ENCODE peak calls at places on chromosomes 2 and 18, in four cellular contexts. One of them, this sample, is unnamed.

GRCh38 chr18:42614619-42615293 is 500.7 kb downstream of the RIT2 start:
- DNase-seq in transverse colon: no peak
- DNase-seq in uterus: no peak
- DNase-seq in CD8-positive, alpha-beta memory T cell: no peak
- DNase-seq in this sample: no peak

GRCh38 chr18:46856975-46857374 is 60.3 kb downstream of the PIAS2 start:
- DNase-seq in transverse colon: no peak
- DNase-seq in uterus: no peak
- DNase-seq in CD8-positive, alpha-beta memory T cell: no peak
- DNase-seq in this sample: no peak

GRCh38 chr18:74476154-74476553 is 19.0 kb upstream of the DIPK1C start:
- DNase-seq in uterus: peak; percentile 25
- DNase-seq in transverse colon: no peak
- DNase-seq in CD8-positive, alpha-beta memory T cell: no peak
- DNase-seq in this sample: no peak

GRCh38 chr2:189370719-189371118 is 70.6 kb upstream of the WDR75 start:
- DNase-seq in CD8-positive, alpha-beta memory T cell: no peak
- DNase-seq in transverse colon: no peak
- DNase-seq in uterus: no peak
- DNase-seq in this sample: no peak

GRCh38 chr18:8982416-8983183 is 119.9 kb upstream of the NDUFV2 start:
- DNase-seq in CD8-positive, alpha-beta memory T cell: no peak
- DNase-seq in uterus: no peak
- DNase-seq in transverse colon: peak; percentile 30
- DNase-seq in this sample: peak; percentile 73

GRCh38 chr2:21451418-21451817 is 327.6 kb downstream of the TDRD15 start:
- DNase-seq in uterus: no peak
- DNase-seq in CD8-positive, alpha-beta memory T cell: no peak
- DNase-seq in transverse colon: no peak
- DNase-seq in this sample: no peak

GRCh38 chr2:135650721-135651120 is 90.9 kb upstream of the UBXN4 start:
- DNase-seq in uterus: no peak
- DNase-seq in transverse colon: no peak
- DNase-seq in CD8-positive, alpha-beta memory T cell: no peak
- DNase-seq in this sample: no peak

GRCh38 chr2:28089486-28089885 is 199.0 kb downstream of the BABAM2 start:
- DNase-seq in CD8-positive, alpha-beta memory T cell: no peak
- DNase-seq in transverse colon: no peak
- DNase-seq in uterus: no peak
- DNase-seq in this sample: no peak

GRCh38 chr2:7634370-7634769 is 717.2 kb downstream of the RNF144A start:
- DNase-seq in uterus: no peak
- DNase-seq in CD8-positive, alpha-beta memory T cell: no peak
- DNase-seq in transverse colon: no peak
- DNase-seq in this sample: no peak

GRCh38 chr2:196169521-196169920 is 1.9 kb downstream of the STK17B start:
- DNase-seq in uterus: no peak
- DNase-seq in CD8-positive, alpha-beta memory T cell: no peak
- DNase-seq in transverse colon: no peak
- DNase-seq in this sample: no peak

GRCh38 chr2:76469066-76469465 is 758.4 kb upstream of the GCFC2 start:
- DNase-seq in uterus: no peak
- DNase-seq in transverse colon: no peak
- DNase-seq in CD8-positive, alpha-beta memory T cell: no peak
- DNase-seq in this sample: no peak

GRCh38 chr2:52405958-52406357 is 1361.6 kb upstream of the CHAC2 start:
- DNase-seq in transverse colon: no peak
- DNase-seq in uterus: no peak
- DNase-seq in CD8-positive, alpha-beta memory T cell: no peak
- DNase-seq in this sample: no peak

GRCh38 chr2:10930731-10931516 is 19.2 kb downstream of the KCNF1 start:
- DNase-seq in transverse colon: no peak
- DNase-seq in uterus: no peak
- DNase-seq in CD8-positive, alpha-beta memory T cell: no peak
- DNase-seq in this sample: no peak

GRCh38 chr18:51028201-51028805 is 1.7 kb upstream of the SMAD4 start:
- DNase-seq in transverse colon: peak; percentile 49
- DNase-seq in uterus: no peak
- DNase-seq in CD8-positive, alpha-beta memory T cell: no peak
- DNase-seq in this sample: no peak

GRCh38 chr2:201040867-201041628 is 30.4 kb downstream of the HYCC2 start:
- DNase-seq in CD8-positive, alpha-beta memory T cell: no peak
- DNase-seq in transverse colon: no peak
- DNase-seq in uterus: no peak
- DNase-seq in this sample: no peak

GRCh38 chr18:38481576-38481975 is 916.0 kb upstream of the CELF4 start:
- DNase-seq in CD8-positive, alpha-beta memory T cell: no peak
- DNase-seq in transverse colon: no peak
- DNase-seq in uterus: no peak
- DNase-seq in this sample: no peak

GRCh38 chr18:13269599-13270011 is 51.0 kb downstream of the LDLRAD4 start:
- DNase-seq in uterus: peak; percentile 46
- DNase-seq in CD8-positive, alpha-beta memory T cell: no peak
- DNase-seq in transverse colon: peak; percentile 31
- DNase-seq in this sample: no peak

GRCh38 chr2:128520340-128520739 is 201.7 kb upstream of the HS6ST1 start:
- DNase-seq in transverse colon: no peak
- DNase-seq in CD8-positive, alpha-beta memory T cell: no peak
- DNase-seq in uterus: no peak
- DNase-seq in this sample: no peak

GRCh38 chr2:19942199-19942598 is 40.4 kb upstream of the TTC32 start:
- DNase-seq in uterus: no peak
- DNase-seq in CD8-positive, alpha-beta memory T cell: no peak
- DNase-seq in transverse colon: no peak
- DNase-seq in this sample: no peak

GRCh38 chr2:41910126-41910525 is 137.7 kb upstream of the PKDCC start:
- DNase-seq in CD8-positive, alpha-beta memory T cell: no peak
- DNase-seq in transverse colon: no peak
- DNase-seq in uterus: no peak
- DNase-seq in this sample: no peak

GRCh38 chr18:12744103-12744502 is 41.3 kb downstream of the PSMG2 start:
- DNase-seq in transverse colon: no peak
- DNase-seq in uterus: no peak
- DNase-seq in CD8-positive, alpha-beta memory T cell: no peak
- DNase-seq in this sample: no peak

GRCh38 chr2:165406053-165406628 is 63.4 kb upstream of the CSRNP3 start:
- DNase-seq in uterus: no peak
- DNase-seq in transverse colon: no peak
- DNase-seq in CD8-positive, alpha-beta memory T cell: no peak
- DNase-seq in this sample: no peak

GRCh38 chr18:28045176-28045810 is 131.6 kb downstream of the CDH2 start:
- DNase-seq in CD8-positive, alpha-beta memory T cell: no peak
- DNase-seq in uterus: no peak
- DNase-seq in transverse colon: no peak
- DNase-seq in this sample: no peak

GRCh38 chr2:177021686-177022085 is 190.9 kb upstream of the HNRNPA3 start:
- DNase-seq in uterus: no peak
- DNase-seq in transverse colon: no peak
- DNase-seq in CD8-positive, alpha-beta memory T cell: no peak
- DNase-seq in this sample: no peak

GRCh38 chr2:73101626-73102256 is 11.0 kb downstream of the RAB11FIP5 start:
- DNase-seq in uterus: no peak
- DNase-seq in transverse colon: no peak
- DNase-seq in CD8-positive, alpha-beta memory T cell: no peak
- DNase-seq in this sample: no peak

GRCh38 chr18:54119524-54120019 is 104.9 kb downstream of the MBD2 start:
- DNase-seq in transverse colon: no peak
- DNase-seq in uterus: no peak
- DNase-seq in CD8-positive, alpha-beta memory T cell: no peak
- DNase-seq in this sample: no peak

GRCh38 chr2:157480182-157480961 is 36.5 kb upstream of the CYTIP start:
- DNase-seq in uterus: no peak
- DNase-seq in CD8-positive, alpha-beta memory T cell: no peak
- DNase-seq in transverse colon: peak; percentile 21
- DNase-seq in this sample: peak; percentile 20

GRCh38 chr2:105887246-105887645 is 142.5 kb downstream of the NCK2 start:
- DNase-seq in uterus: no peak
- DNase-seq in transverse colon: no peak
- DNase-seq in CD8-positive, alpha-beta memory T cell: no peak
- DNase-seq in this sample: no peak

GRCh38 chr2:230060672-230061293 is 7.9 kb downstream of the SLC16A14 start:
- DNase-seq in CD8-positive, alpha-beta memory T cell: no peak
- DNase-seq in uterus: no peak
- DNase-seq in transverse colon: no peak
- DNase-seq in this sample: no peak

GRCh38 chr2:69054431-69054830 is 41.5 kb downstream of the ANTXR1 start:
- DNase-seq in CD8-positive, alpha-beta memory T cell: no peak
- DNase-seq in uterus: no peak
- DNase-seq in transverse colon: no peak
- DNase-seq in this sample: no peak

GRCh38 chr2:224909885-224910517 is 132.3 kb downstream of the DOCK10 start:
- DNase-seq in uterus: peak; percentile 25
- DNase-seq in transverse colon: no peak
- DNase-seq in CD8-positive, alpha-beta memory T cell: no peak
- DNase-seq in this sample: no peak

GRCh38 chr18:79611040-79611681 is 68.4 kb upstream of the CTDP1 start:
- DNase-seq in uterus: peak; percentile 28
- DNase-seq in transverse colon: no peak
- DNase-seq in CD8-positive, alpha-beta memory T cell: no peak
- DNase-seq in this sample: peak; percentile 31

GRCh38 chr2:236633764-236634163 is 64.1 kb downstream of the ACKR3 start:
- DNase-seq in transverse colon: no peak
- DNase-seq in uterus: no peak
- DNase-seq in CD8-positive, alpha-beta memory T cell: no peak
- DNase-seq in this sample: no peak

GRCh38 chr2:36397728-36398413 is 42.3 kb downstream of the CRIM1 start:
- DNase-seq in CD8-positive, alpha-beta memory T cell: no peak
- DNase-seq in transverse colon: peak; percentile 76
- DNase-seq in uterus: no peak
- DNase-seq in this sample: no peak

GRCh38 chr2:48829036-48829435 is 73.5 kb upstream of the LHCGR start:
- DNase-seq in transverse colon: no peak
- DNase-seq in uterus: no peak
- DNase-seq in CD8-positive, alpha-beta memory T cell: no peak
- DNase-seq in this sample: no peak
- H3K9me3 ChIP-seq in transverse colon: no peaks in the 10 kb centered on the region
- H3K9me3 ChIP-seq in uterus: no peaks in the 10 kb centered on the region
- H3K9me3 ChIP-seq in CD8-positive, alpha-beta memory T cell: no peaks in the 10 kb centered on the region
- H3K9me3 ChIP-seq in this sample: no peaks in the 10 kb centered on the region

GRCh38 chr2:238172439-238172838 is 13.7 kb downstream of the ERFE start:
- DNase-seq in CD8-positive, alpha-beta memory T cell: no peak
- DNase-seq in uterus: no peak
- DNase-seq in transverse colon: no peak
- DNase-seq in this sample: no peak
- H3K36me3 ChIP-seq in CD8-positive, alpha-beta memory T cell: peaks cover 50% of the 10 kb centered on the region
- H3K36me3 ChIP-seq in uterus: no peaks in the 10 kb centered on the region
- H3K36me3 ChIP-seq in transverse colon: no peaks in the 10 kb centered on the region
- H3K36me3 ChIP-seq in this sample: no peaks in the 10 kb centered on the region

DNA sequence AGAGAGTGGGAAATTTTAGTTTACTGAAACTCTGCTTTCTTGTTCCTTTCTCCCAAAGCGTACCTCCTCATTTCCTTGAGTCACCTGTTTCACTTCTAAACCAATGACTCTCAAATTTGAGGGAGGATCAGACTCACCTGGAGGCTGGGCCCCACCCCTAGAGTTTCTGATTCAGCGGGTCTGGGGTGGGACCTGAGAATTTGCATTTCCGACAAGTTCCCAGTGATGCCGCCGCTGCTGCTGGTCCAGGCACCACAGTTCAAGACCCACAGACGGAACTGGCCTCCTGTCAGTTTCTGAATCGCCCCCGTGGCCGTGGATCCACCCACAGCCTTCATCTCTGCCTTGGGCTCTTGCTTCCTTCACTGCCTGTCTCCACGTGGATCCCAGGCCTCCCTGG is 44.9 kb upstream of the PELI1 start:
- DNase-seq in CD8-positive, alpha-beta memory T cell: no peak
- DNase-seq in uterus: no peak
- DNase-seq in transverse colon: peak; percentile 25
- DNase-seq in this sample: peak; percentile 47
- H3K4me1 ChIP-seq in CD8-positive, alpha-beta memory T cell: no peaks in the 10 kb centered on the region
- H3K4me1 ChIP-seq in uterus: no peaks in the 10 kb centered on the region
- H3K4me1 ChIP-seq in transverse colon: peaks cover 53% of the 10 kb centered on the region
- H3K4me1 ChIP-seq in this sample: peaks cover 13% of the 10 kb centered on the region

GRCh38 chr2:3102081-3102914 is 275.3 kb downstream of the EIPR1 start:
- DNase-seq in transverse colon: no peak
- DNase-seq in CD8-positive, alpha-beta memory T cell: no peak
- DNase-seq in uterus: no peak
- DNase-seq in this sample: no peak
- H3K9me3 ChIP-seq in transverse colon: no peaks in the 10 kb centered on the region
- H3K9me3 ChIP-seq in CD8-positive, alpha-beta memory T cell: no peaks in the 10 kb centered on the region
- H3K9me3 ChIP-seq in uterus: no peaks in the 10 kb centered on the region
- H3K9me3 ChIP-seq in this sample: no peaks in the 10 kb centered on the region